ENCODE peak calls at places on chromosomes 5 and 9, in five cellular contexts. Q is K562, K is HepG2, H is GM12878, G is H1. N is an unnamed sample.

GRCh38 chr5:179244051-179244450 is 101.2 kb downstream of the ADAMTS2 start:
- DNase-seq in G (no peak), Q (no peak), K (no peak), H (no peak), N (no peak)

GRCh38 chr5:146906803-146907202 is 28.2 kb upstream of the PPP2R2B start:
- DNase-seq in H (no peak), K (no peak), Q (peak), G (peak), N (peak)

GRCh38 chr9:123036886-123037540 is 3.5 kb downstream of the GPR21 start:
- DNase-seq in G (no peak), H (no peak), K (no peak), Q (no peak), N (no peak)

GRCh38 chr5:61362796-61363364 is 30.8 kb downstream of the ZSWIM6 start:
- DNase-seq in H (no peak), G (peak), K (no peak), Q (peak), N (peak)

GRCh38 chr9:89878687-89879086 is 273.9 kb downstream of the GADD45G start:
- DNase-seq in K (peak), H (no peak), Q (peak), G (peak), N (no peak)

GRCh38 chr5:58248221-58248620 is 211.7 kb downstream of the PLK2 start:
- DNase-seq in K (no peak), H (no peak), G (no peak), Q (no peak), N (no peak)

GRCh38 chr9:83966209-83966582 is 13.8 kb downstream of the HNRNPK start:
- DNase-seq in G (no peak), K (no peak), Q (no peak), H (no peak), N (peak)

GRCh38 chr5:23025604-23026003 is 172.5 kb upstream of the CDH12 start:
- DNase-seq in K (no peak), G (no peak), H (no peak), Q (no peak), N (no peak)

GRCh38 chr5:62812653-62813329 is 234.2 kb downstream of the LRRC70 start:
- DNase-seq in Q (no peak), H (no peak), K (no peak), G (no peak), N (no peak)

GRCh38 chr9:35401011-35401410 is 88.9 kb upstream of the RUSC2 start:
- DNase-seq in Q (no peak), K (no peak), H (no peak), G (peak), N (no peak)

GRCh38 chr5:157265714-157266285 is at the start of gene CYFIP2:
- DNase-seq in G (no peak), K (no peak), Q (peak), H (no peak), N (peak)

GRCh38 chr9:96496368-96497116 is 46.6 kb downstream of the HABP4 start:
- DNase-seq in Q (no peak), K (no peak), G (no peak), H (no peak), N (no peak)
- H3K4me3 ChIP-seq in Q (no peak), K (no peak), G (no peak), H (no peak), N (no peak)

GRCh38 chr9:70947086-70947485 is 174.3 kb downstream of the TRPM3 start:
- DNase-seq in H (no peak), G (no peak), K (no peak), Q (no peak), N (no peak)
- TF ChIP-seq CREB1 in H (no peak), G (no peak), K (no peak), Q (no peak), N (no peak)

GRCh38 chr9:136545065-136545965 is 533 bp downstream of the NOTCH1 start:
- DNase-seq in H (no peak), Q (peak), G (no peak), K (no peak), N (no peak)
- H3K4me3 ChIP-seq in H (peak), Q (peak), G (peak), K (peak), N (peak)

DNA sequence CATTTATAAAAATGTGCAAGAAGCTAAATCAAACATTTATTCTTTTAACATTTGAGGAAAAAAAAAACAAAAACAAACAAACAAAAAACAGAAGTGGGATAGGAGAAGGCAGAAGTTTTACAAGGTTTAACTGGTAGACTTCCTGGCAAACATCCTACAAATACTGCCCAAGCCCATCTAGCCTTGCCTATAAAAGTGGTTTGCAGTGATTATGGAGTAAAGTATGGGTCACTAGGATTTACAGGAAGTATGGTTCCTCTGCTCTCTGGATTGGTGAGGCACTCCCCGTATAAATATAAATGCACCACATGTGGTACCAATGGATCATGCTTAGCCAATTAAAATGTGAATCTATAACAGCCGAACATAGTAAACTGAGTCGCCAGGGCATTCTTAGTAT is 291.9 kb downstream of the EDIL3 start:
- DNase-seq in G (no peak), H (no peak), K (no peak), Q (no peak), N (no peak)
- TF ChIP-seq CREB1 in G (no peak), H (no peak), K (no peak), Q (no peak), N (no peak)

DNA sequence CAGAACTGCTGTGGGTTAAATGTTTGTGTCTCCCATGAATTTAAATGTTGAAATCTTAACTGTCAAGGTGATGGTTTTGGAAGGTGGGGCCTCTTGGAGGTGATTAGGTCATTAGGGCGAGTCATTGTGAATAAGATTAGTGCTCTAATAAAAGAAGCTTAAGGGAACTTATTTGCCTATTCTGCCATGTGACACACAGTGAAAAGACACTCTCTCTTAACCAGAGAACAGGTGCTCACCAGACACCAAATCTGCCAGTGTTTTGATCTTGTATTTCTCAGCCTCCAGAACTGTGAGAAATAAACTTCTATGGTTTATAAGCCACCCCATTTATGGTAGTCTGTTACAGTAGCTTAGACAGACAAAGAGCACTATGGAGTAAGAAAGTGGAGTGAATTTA is 117.9 kb upstream of the SV2C start:
- DNase-seq in G (no peak), Q (no peak), H (no peak), K (no peak), N (no peak)
- H3K4me3 ChIP-seq in G (no peak), Q (no peak), H (no peak), K (no peak), N (no peak)

DNA sequence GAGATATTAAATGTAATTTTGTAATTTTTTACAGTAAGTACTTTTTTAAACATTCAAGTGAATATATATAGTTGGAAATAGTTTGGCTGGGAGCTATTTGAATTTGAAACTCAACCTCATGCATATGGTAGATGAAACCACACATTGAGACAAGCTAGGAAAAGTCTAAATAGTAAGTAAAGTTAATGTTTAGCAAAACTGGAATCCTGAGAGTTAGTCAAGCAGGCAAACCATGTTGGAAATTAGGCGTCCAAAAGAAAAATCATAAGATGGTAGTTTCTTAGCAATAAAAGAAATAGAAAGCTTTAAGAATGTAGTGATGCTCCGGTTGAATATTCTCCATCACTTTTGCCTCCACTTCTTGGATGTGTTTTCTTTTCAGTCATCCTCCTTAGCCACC is 657.1 kb upstream of the CDH10 start:
- DNase-seq in H (no peak), G (no peak), Q (no peak), K (no peak), N (no peak)
- TF ChIP-seq CREB1 in H (no peak), G (no peak), Q (no peak), K (no peak), N (no peak)

GRCh38 chr9:34343090-34343489 is 13.7 kb downstream of the NUDT2 start:
- DNase-seq in G (no peak), H (no peak), K (no peak), Q (no peak), N (no peak)

GRCh38 chr9:34347800-34348158 is 18.4 kb downstream of the NUDT2 start:
- DNase-seq in G (no peak), Q (no peak), K (no peak), H (no peak), N (no peak)

GRCh38 chr9:34346873-34347799 is 17.8 kb downstream of the NUDT2 start:
- DNase-seq in G (no peak), K (peak), H (no peak), Q (no peak), N (no peak)

GRCh38 chr9:34341659-34342266 is 12.4 kb downstream of the NUDT2 start:
- DNase-seq in H (no peak), Q (no peak), K (no peak), G (no peak), N (no peak)

GRCh38 chr9:34343605-34344004 is 14.2 kb downstream of the NUDT2 start:
- DNase-seq in H (no peak), G (no peak), K (no peak), Q (no peak), N (no peak)
- H3K4me3 ChIP-seq in H (no peak), G (no peak), K (no peak), Q (no peak), N (no peak)

GRCh38 chr9:4826417-4827166 is 33.8 kb downstream of the RCL1 start:
- DNase-seq in H (no peak), K (no peak), Q (no peak), G (no peak), N (no peak)

GRCh38 chr9:4827224-4827623 is 34.5 kb downstream of the RCL1 start:
- DNase-seq in Q (no peak), G (no peak), H (no peak), K (no peak), N (no peak)

GRCh38 chr9:4830699-4831098 is 38.0 kb downstream of the RCL1 start:
- DNase-seq in H (no peak), K (no peak), G (no peak), Q (no peak), N (no peak)

GRCh38 chr9:4829956-4830355 is 37.2 kb downstream of the RCL1 start:
- DNase-seq in K (no peak), G (no peak), H (no peak), Q (peak), N (no peak)

GRCh38 chr9:4828776-4829175 is 36.0 kb downstream of the RCL1 start:
- DNase-seq in K (peak), G (no peak), Q (peak), H (no peak), N (no peak)
- TF ChIP-seq CREB1 in K (no peak), G (no peak), Q (no peak), H (no peak), N (no peak)